ENCODE peak calls at places on chromosomes 7 and 10, in four cellular contexts. N is fibroblast of lung, D is ovary, W is BE2C. R is an unnamed sample.

GRCh38 chr7:137789215-137789899 is 57.4 kb downstream of the DGKI start:
- DNase-seq in N (peak), D (no peak), W (no peak), R (no peak)

GRCh38 chr7:108347616-108348015 is 108.6 kb downstream of the NRCAM start:
- DNase-seq in N (peak), D (no peak), W (no peak), R (no peak)

GRCh38 chr7:141328290-141328689 is 222.9 kb upstream of the AGK start:
- DNase-seq in N (no peak), D (no peak), W (no peak), R (no peak)

GRCh38 chr10:24783504-24783903 is 59.8 kb upstream of the ARHGAP21 start:
- DNase-seq in N (no peak), D (no peak), W (no peak), R (no peak)

GRCh38 chr10:72435570-72435969 is 80.9 kb upstream of the DNAJB12 start:
- DNase-seq in N (no peak), D (no peak), W (no peak), R (no peak)

GRCh38 chr10:79816-80215 is 30.7 kb upstream of the TUBB8 start:
- DNase-seq in N (no peak), D (no peak), W (no peak), R (no peak)

GRCh38 chr10:132516771-132517725 is 20.5 kb upstream of the INPP5A start:
- DNase-seq in N (peak), D (peak), W (peak), R (peak)

GRCh38 chr10:127195571-127196226 is 692 bp downstream of the INSYN2A start:
- DNase-seq in N (peak), D (no peak), W (no peak), R (peak)

GRCh38 chr7:39527951-39528350 is 38.3 kb upstream of the YAE1 start:
- DNase-seq in N (no peak), D (no peak), W (no peak), R (no peak)

GRCh38 chr7:44769381-44770209 is 20.9 kb downstream of the ZMIZ2 start:
- DNase-seq in N (peak), D (no peak), W (no peak), R (no peak)

GRCh38 chr7:94856643-94857042 is 50.8 kb upstream of the PPP1R9A start:
- DNase-seq in N (peak), D (no peak), W (no peak), R (no peak)

GRCh38 chr7:106984034-106984433 is 60.5 kb upstream of the PRKAR2B start:
- DNase-seq in N (no peak), D (no peak), W (no peak), R (no peak)

GRCh38 chr7:106982415-106982814 is 62.1 kb upstream of the PRKAR2B start:
- DNase-seq in N (peak), D (peak), W (no peak), R (peak)

GRCh38 chr7:106979551-106980357 is 64.8 kb upstream of the PRKAR2B start:
- DNase-seq in N (no peak), D (peak), W (no peak), R (peak)

GRCh38 chr7:106980358-106980685 is 64.2 kb upstream of the PRKAR2B start:
- DNase-seq in N (no peak), D (no peak), W (no peak), R (no peak)

DNA sequence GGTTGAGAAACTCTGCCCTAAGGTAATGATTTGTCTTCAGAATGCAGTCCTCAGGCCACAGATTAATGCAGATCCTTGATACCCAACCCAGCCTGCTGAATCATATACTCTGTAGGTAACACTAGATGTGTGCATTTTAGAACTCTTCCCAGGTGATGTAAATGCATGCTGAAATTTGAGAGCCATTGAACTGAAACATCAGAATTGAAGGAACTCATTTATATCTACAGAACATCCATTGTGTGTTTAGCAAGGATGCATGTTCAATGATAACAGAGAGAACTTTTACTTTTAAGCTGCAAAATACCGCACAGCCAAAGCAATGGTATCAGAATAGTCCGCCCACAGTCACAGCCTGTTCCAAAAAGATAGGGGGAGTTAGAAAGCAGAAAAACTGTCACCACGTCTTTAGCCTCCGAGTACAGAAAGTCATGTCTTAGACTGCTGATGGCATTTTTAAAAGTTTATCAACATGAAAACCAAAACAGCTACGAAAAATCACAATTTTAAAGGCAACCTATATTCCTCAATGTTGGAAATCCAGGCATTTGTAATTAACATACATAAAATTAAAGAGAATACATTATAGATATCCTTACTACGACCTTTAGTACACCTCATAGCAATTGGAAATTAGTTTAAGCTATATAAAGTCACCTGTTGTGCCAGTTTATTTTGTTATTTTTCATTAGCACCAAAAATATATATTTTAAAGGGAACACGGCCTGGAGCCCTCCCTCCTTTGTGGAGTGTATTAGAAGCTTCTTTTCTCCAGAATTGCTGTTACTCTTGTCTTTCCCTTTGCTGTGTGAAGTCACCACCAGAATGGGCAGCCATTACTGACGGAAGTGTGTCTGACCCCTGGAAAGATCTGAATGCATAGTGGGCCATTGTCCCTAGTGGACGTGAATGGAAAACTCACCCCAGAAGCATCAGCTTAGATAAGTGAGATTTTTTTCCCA is 65.8 kb upstream of the PRKAR2B start:
- DNase-seq in N (no peak), D (no peak), W (no peak), R (peak)
- TF ChIP-seq CTCF in N (no peak), D (peak), W (peak), R (no peak)

DNA sequence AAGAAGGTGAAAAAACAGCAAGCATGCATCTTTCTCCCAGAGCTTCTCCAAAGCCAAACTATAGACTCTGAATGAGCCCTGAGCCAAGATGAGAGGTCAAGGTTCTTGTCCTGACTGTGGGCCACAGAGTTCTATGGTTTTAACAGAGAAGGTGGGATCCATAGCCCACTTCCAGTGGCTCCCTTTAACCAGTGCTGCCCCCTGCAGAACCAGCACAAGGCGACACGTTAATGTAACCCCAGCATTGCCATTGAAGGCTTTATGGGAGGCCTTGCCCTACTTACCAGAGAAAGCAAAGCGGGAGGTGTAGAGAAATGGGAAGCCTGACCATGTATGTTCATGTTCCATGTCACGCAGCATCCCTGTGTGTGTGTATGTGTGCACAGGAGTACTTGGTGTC is 243.6 kb downstream of the PRPF18 start:
- DNase-seq in N (no peak), D (no peak), W (no peak), R (no peak)
- TF ChIP-seq CTCF in N (peak), D (no peak), W (no peak), R (no peak)

GRCh38 chr10:78397796-78398195 is 364.1 kb downstream of the RPS24 start:
- DNase-seq in N (peak), D (no peak), W (no peak), R (no peak)

GRCh38 chr10:78395162-78395561 is 361.5 kb downstream of the RPS24 start:
- DNase-seq in N (no peak), D (no peak), W (no peak), R (no peak)

GRCh38 chr10:78396754-78397153 is 363.1 kb downstream of the RPS24 start:
- DNase-seq in N (no peak), D (no peak), W (no peak), R (no peak)

GRCh38 chr10:78401882-78402367 is 368.3 kb downstream of the RPS24 start:
- DNase-seq in N (no peak), D (peak), W (no peak), R (peak)

GRCh38 chr10:78398385-78398784 is 364.7 kb downstream of the RPS24 start:
- DNase-seq in N (no peak), D (no peak), W (no peak), R (no peak)
- TF ChIP-seq CTCF in N (no peak), D (no peak), W (no peak), R (no peak)

GRCh38 chr7:70766109-70766508 is 365.8 kb upstream of the GALNT17 start:
- DNase-seq in N (no peak), D (no peak), W (no peak), R (no peak)
- TF ChIP-seq CTCF in N (no peak), D (no peak), W (no peak), R (no peak)

GRCh38 chr7:14697684-14698083 is 204.9 kb downstream of the DGKB start:
- DNase-seq in N (no peak), D (no peak), W (no peak), R (no peak)

DNA sequence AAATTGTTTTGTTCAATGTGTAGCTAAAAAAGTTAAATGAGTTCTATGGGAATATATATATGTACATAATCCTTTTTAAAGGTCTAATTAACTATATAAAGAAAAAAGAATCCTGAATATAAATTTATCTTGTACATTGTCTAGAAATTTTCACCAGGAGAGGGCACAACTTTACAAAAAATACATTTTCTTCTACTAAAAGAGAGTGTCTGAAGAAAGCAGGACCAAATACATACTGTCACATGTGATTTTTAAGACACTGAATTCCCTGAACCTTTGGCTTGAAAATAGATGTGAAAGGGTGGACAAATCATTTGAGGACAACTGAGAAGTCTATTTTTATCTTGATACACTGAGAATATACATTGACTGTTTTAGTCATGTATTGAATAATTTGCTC is 204.3 kb downstream of the DGKB start:
- DNase-seq in N (no peak), D (no peak), W (no peak), R (no peak)
- TF ChIP-seq CTCF in N (no peak), D (no peak), W (no peak), R (no peak)